ENCODE peak calls at places on chromosomes 6 and 20, in nine cellular contexts. S is stimulated activated CD4-positive, alpha-beta T cell treated with anti-CD3 and anti-CD28 coated beads, Interleukin-12 subunit alpha, Interleukin-12 subunit beta, amount 100 ng/mL, for 48 hours; F is breast epithelium; R is HAP-1; H is pulmonary artery endothelial cell; A is astrocyte of the spinal cord; M is ecto neural progenitor cell; V is T-helper 9 cell; I is iris pigment epithelial cell. C is an unnamed sample.

GRCh38 chr6:2733324-2733723 is 17.4 kb downstream of the MYLK4 start:
- DNase-seq in F (no peak), A (no peak), M (no peak), H (no peak), S (peak; percentile 32), R (no peak), I (no peak), V (no peak), C (peak; percentile 87)

GRCh38 chr6:46042355-46042999 is 26.8 kb upstream of the CLIC5 start:
- DNase-seq in A (peak; percentile 30), V (no peak), S (no peak), R (peak; percentile 42), H (peak; percentile 33), F (no peak), I (peak; percentile 52), M (no peak), C (no peak)

GRCh38 chr6:169792306-169793015 is 41.0 kb downstream of the ERMARD start:
- DNase-seq in H (no peak), R (no peak), I (no peak), F (no peak), M (peak; percentile 36), A (no peak), S (no peak), V (no peak), C (no peak)

GRCh38 chr20:57683876-57684275 is 25.9 kb downstream of the PMEPA1 start:
- DNase-seq in R (no peak), F (no peak), A (no peak), I (no peak), V (no peak), M (no peak), S (no peak), H (no peak), C (no peak)

GRCh38 chr20:37042986-37043972 is 52.5 kb downstream of the RBL1 start:
- DNase-seq in S (no peak), M (no peak), V (no peak), R (no peak), H (no peak), A (no peak), I (no peak), F (no peak), C (peak; percentile 46)

GRCh38 chr6:56758120-56758519 is 115.4 kb upstream of the DST start:
- DNase-seq in V (no peak), A (no peak), R (no peak), M (no peak), S (no peak), I (no peak), H (no peak), F (no peak), C (no peak)

GRCh38 chr6:119612176-119612870 is 262.8 kb upstream of the MAN1A1 start:
- DNase-seq in M (no peak), A (no peak), H (no peak), V (no peak), F (no peak), S (no peak), I (no peak), R (no peak), C (no peak)

GRCh38 chr20:53707341-53708102 is 113.9 kb upstream of the ZNF217 start:
- DNase-seq in M (no peak), S (peak; percentile 14), R (no peak), V (no peak), H (no peak), A (peak; percentile 59), F (no peak), I (peak; percentile 65), C (peak; percentile 48)

GRCh38 chr6:80454661-80455365 is 348.3 kb downstream of the BCKDHB start:
- DNase-seq in H (peak; percentile 50), I (no peak), A (no peak), S (no peak), V (no peak), R (peak; percentile 16), M (no peak), F (no peak), C (no peak)

GRCh38 chr6:87832025-87832825 is 130.2 kb upstream of the AKIRIN2 start:
- DNase-seq in A (peak; percentile 56), R (peak; percentile 51), H (no peak), S (no peak), V (no peak), I (peak; percentile 44), M (no peak), F (no peak), C (no peak)

GRCh38 chr6:101163611-101164010 is 229.9 kb upstream of the GRIK2 start:
- DNase-seq in M (no peak), S (no peak), A (no peak), H (no peak), R (no peak), V (no peak), I (no peak), F (no peak), C (no peak)

GRCh38 chr6:79548310-79548709 is 11.1 kb upstream of the LCA5 start:
- DNase-seq in R (no peak), V (no peak), A (no peak), F (no peak), H (no peak), M (no peak), I (no peak), S (no peak), C (no peak)

GRCh38 chr6:10507715-10508114 is 13.4 kb upstream of the GCNT2 start:
- DNase-seq in H (no peak), M (no peak), V (no peak), I (no peak), S (no peak), A (no peak), F (no peak), R (no peak), C (no peak)

GRCh38 chr20:10508468-10509251 is 73.6 kb downstream of the SLX4IP start:
- DNase-seq in S (no peak), V (no peak), F (no peak), R (no peak), H (no peak), A (peak; percentile 54), M (no peak), I (peak; percentile 49), C (no peak)

C was measured in stimulated activated naive B cell treated with anti-CD40 and anti-IgM and Interleukin-4, amounts not matched to agents 10 μg/mL and 1 μg/mL and 100 μg/mL, for 72 hours.